ENCODE peak calls at places on chromosomes 3 and 15, in five cellular contexts. U is GM12865; Y is stimulated activated CD4-positive, alpha-beta T cell treated with anti-CD3 and anti-CD28 coated beads, Interleukin-4, amount 100 ng/mL, for 48 hours; C is activated CD4-positive, CD25-positive, alpha-beta regulatory T cell; Q is NCI-H1105 treated with DMSO at 0.1 percent for 48 hours. P is an unnamed sample.

GRCh38 chr15:26087395-26087794 is 224.3 kb upstream of the ATP10A start:
- DNase-seq in U (no peak), Y (no peak), Q (no peak), C (no peak), P (no peak)

GRCh38 chr3:124787490-124788195 is 57.4 kb downstream of the UMPS start:
- DNase-seq in C (no peak), Q (no peak), U (no peak), Y (no peak), P (no peak)

GRCh38 chr15:28896944-28897343 is 11.2 kb downstream of the APBA2 start:
- DNase-seq in U (no peak), C (no peak), Y (no peak), Q (no peak), P (no peak)

GRCh38 chr3:126972866-126973265 is 10.0 kb upstream of the PLXNA1 start:
- DNase-seq in C (no peak), Q (no peak), Y (no peak), U (no peak), P (no peak)

GRCh38 chr3:185153170-185153733 is 392 bp upstream of the C3orf70 start:
- DNase-seq in C (no peak), U (no peak), Y (no peak), Q (no peak), P (no peak)

GRCh38 chr3:84724877-84725276 is 233.9 kb upstream of the CADM2 start:
- DNase-seq in Y (no peak), Q (no peak), U (no peak), C (no peak), P (no peak)

GRCh38 chr15:80152896-80153876 is at the start of gene FAH:
- DNase-seq in Q (peak), Y (peak), U (peak), C (peak), P (no peak)

GRCh38 chr3:72892081-72892763 is 4.4 kb downstream of the GXYLT2 start:
- DNase-seq in C (no peak), U (no peak), Y (no peak), Q (peak), P (no peak)

GRCh38 chr15:70701891-70702568 is 61.3 kb downstream of the UACA start:
- DNase-seq in Y (no peak), Q (no peak), C (no peak), U (no peak), P (no peak)

GRCh38 chr15:89177116-89177515 is 44.3 kb downstream of the RLBP1 start:
- DNase-seq in U (no peak), Q (no peak), Y (no peak), C (no peak), P (no peak)

GRCh38 chr3:149572796-149573414 is 84.9 kb downstream of the WWTR1 start:
- DNase-seq in C (no peak), Y (no peak), Q (no peak), U (no peak), P (no peak)

GRCh38 chr3:47817609-47818008 is 14.7 kb downstream of the DHX30 start:
- DNase-seq in C (no peak), Q (no peak), U (no peak), Y (no peak), P (no peak)